ENCODE peak calls at places on chromosomes 7 and 10, in six cellular contexts. One of them, this sample, is unnamed.

GRCh38 chr10:80465839-80466590 is 11.9 kb downstream of the TSPAN14 start:
- DNase-seq in mammary epithelial cell: no peak
- DNase-seq in body of pancreas: no peak
- DNase-seq in PC-3: no peak
- DNase-seq in hepatocyte: no peak
- DNase-seq in uterus: no peak
- DNase-seq in this sample: no peak

GRCh38 chr7:27113991-27114866 is 11.7 kb upstream of the HOXA2 start:
- DNase-seq in hepatocyte: peak; percentile 55
- DNase-seq in PC-3: peak; percentile 55
- DNase-seq in mammary epithelial cell: peak; percentile 68
- DNase-seq in body of pancreas: no peak
- DNase-seq in uterus: no peak
- DNase-seq in this sample: no peak

GRCh38 chr7:117673839-117674238 is 194.0 kb downstream of the CFTR start:
- DNase-seq in body of pancreas: no peak
- DNase-seq in uterus: no peak
- DNase-seq in PC-3: peak; percentile 71
- DNase-seq in hepatocyte: peak; percentile 60
- DNase-seq in mammary epithelial cell: peak; percentile 37
- DNase-seq in this sample: no peak

GRCh38 chr10:80081801-80082750 is 3.6 kb downstream of the TMEM254 start:
- DNase-seq in uterus: no peak
- DNase-seq in PC-3: peak; percentile 92
- DNase-seq in mammary epithelial cell: peak; percentile 84
- DNase-seq in body of pancreas: no peak
- DNase-seq in hepatocyte: peak; percentile 62
- DNase-seq in this sample: no peak

GRCh38 chr7:5001911-5002310 is 42.9 kb upstream of the MMD2 start:
- DNase-seq in body of pancreas: no peak
- DNase-seq in mammary epithelial cell: peak; percentile 8
- DNase-seq in PC-3: no peak
- DNase-seq in hepatocyte: no peak
- DNase-seq in uterus: no peak
- DNase-seq in this sample: no peak

GRCh38 chr7:7764515-7765138 is 46.2 kb upstream of the RPA3 start:
- DNase-seq in body of pancreas: no peak
- DNase-seq in mammary epithelial cell: no peak
- DNase-seq in PC-3: peak; percentile 86
- DNase-seq in uterus: no peak
- DNase-seq in hepatocyte: no peak
- DNase-seq in this sample: no peak

GRCh38 chr7:122896509-122896908 is 10.2 kb upstream of the CADPS2 start:
- DNase-seq in body of pancreas: no peak
- DNase-seq in uterus: no peak
- DNase-seq in PC-3: peak; percentile 26
- DNase-seq in mammary epithelial cell: no peak
- DNase-seq in hepatocyte: no peak
- DNase-seq in this sample: no peak

GRCh38 chr7:135745702-135746312 is 2.8 kb downstream of the FAM180A start:
- DNase-seq in hepatocyte: no peak
- DNase-seq in PC-3: peak; percentile 95
- DNase-seq in uterus: peak; percentile 84
- DNase-seq in body of pancreas: peak; percentile 41
- DNase-seq in mammary epithelial cell: peak; percentile 61
- DNase-seq in this sample: no peak

GRCh38 chr10:70765794-70766594 is 19.2 kb downstream of the TBATA start:
- DNase-seq in uterus: no peak
- DNase-seq in hepatocyte: no peak
- DNase-seq in mammary epithelial cell: no peak
- DNase-seq in body of pancreas: peak; percentile 1
- DNase-seq in PC-3: no peak
- DNase-seq in this sample: no peak

GRCh38 chr7:19558527-19558926 is 150.3 kb downstream of the POLR1F start:
- DNase-seq in mammary epithelial cell: peak; percentile 70
- DNase-seq in body of pancreas: no peak
- DNase-seq in uterus: no peak
- DNase-seq in PC-3: peak; percentile 74
- DNase-seq in hepatocyte: no peak
- DNase-seq in this sample: no peak

GRCh38 chr10:71802715-71803488 is 29.6 kb upstream of the VSIR start:
- DNase-seq in mammary epithelial cell: no peak
- DNase-seq in uterus: peak; percentile 10
- DNase-seq in PC-3: no peak
- DNase-seq in body of pancreas: no peak
- DNase-seq in hepatocyte: no peak
- DNase-seq in this sample: no peak

GRCh38 chr10:95408931-95409873 is 118.4 kb upstream of the PDLIM1 start:
- DNase-seq in body of pancreas: no peak
- DNase-seq in hepatocyte: no peak
- DNase-seq in PC-3: peak; percentile 66
- DNase-seq in mammary epithelial cell: no peak
- DNase-seq in uterus: no peak
- DNase-seq in this sample: no peak

GRCh38 chr7:16933296-16934248 is 51.8 kb upstream of the AGR3 start:
- DNase-seq in hepatocyte: no peak
- DNase-seq in mammary epithelial cell: no peak
- DNase-seq in body of pancreas: no peak
- DNase-seq in PC-3: no peak
- DNase-seq in uterus: no peak
- DNase-seq in this sample: no peak

GRCh38 chr10:104777086-104777799 is 136.2 kb downstream of the SORCS3 start:
- DNase-seq in mammary epithelial cell: no peak
- DNase-seq in body of pancreas: no peak
- DNase-seq in uterus: no peak
- DNase-seq in PC-3: no peak
- DNase-seq in hepatocyte: no peak
- DNase-seq in this sample: no peak
- TF ChIP-seq CTCF in mammary epithelial cell: no peak
- TF ChIP-seq CTCF in body of pancreas: no peak
- TF ChIP-seq CTCF in uterus: no peak
- TF ChIP-seq CTCF in PC-3: no peak
- TF ChIP-seq CTCF in hepatocyte: peak; percentile 21
- TF ChIP-seq CTCF in this sample: no peak

DNA sequence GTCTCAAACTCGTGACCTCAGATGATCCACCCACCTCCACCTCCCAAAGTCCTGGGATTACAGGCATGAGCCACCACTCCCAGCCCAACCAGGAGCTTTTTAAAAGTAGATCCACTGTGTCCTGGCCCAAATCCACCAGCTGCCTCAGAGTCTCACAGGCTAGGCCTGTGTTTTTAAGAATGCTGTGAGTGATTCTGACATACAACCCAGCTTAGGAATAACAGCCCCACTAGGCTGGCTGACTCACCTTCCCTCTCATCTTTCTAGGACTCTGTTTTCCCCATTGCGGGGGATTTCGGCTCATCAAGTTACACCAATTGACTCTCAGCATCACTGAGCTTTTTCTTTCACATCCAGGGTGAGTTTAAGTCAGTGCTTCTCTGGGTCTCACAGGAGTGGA is 207.6 kb downstream of the SKIDA1 start:
- DNase-seq in PC-3: no peak
- DNase-seq in hepatocyte: no peak
- DNase-seq in body of pancreas: no peak
- DNase-seq in mammary epithelial cell: peak; percentile 29
- DNase-seq in uterus: no peak
- DNase-seq in this sample: no peak
- H3K27ac ChIP-seq in PC-3: no peak overlapping the region
- H3K27ac ChIP-seq in hepatocyte: no peak overlapping the region
- H3K27ac ChIP-seq in body of pancreas: no peak overlapping the region
- H3K27ac ChIP-seq in mammary epithelial cell: no peak overlapping the region
- H3K27ac ChIP-seq in uterus: no peak overlapping the region
- H3K27ac ChIP-seq in this sample: no peak overlapping the region

GRCh38 chr7:105055621-105056020 is 41.6 kb downstream of the KMT2E start:
- DNase-seq in PC-3: no peak
- DNase-seq in body of pancreas: no peak
- DNase-seq in hepatocyte: no peak
- DNase-seq in mammary epithelial cell: no peak
- DNase-seq in uterus: no peak
- DNase-seq in this sample: no peak
- H3K36me3 ChIP-seq in PC-3: peaks cover 3% of the 10 kb centered on the region
- H3K36me3 ChIP-seq in body of pancreas: no peaks in the 10 kb centered on the region
- H3K36me3 ChIP-seq in hepatocyte: no peaks in the 10 kb centered on the region
- H3K36me3 ChIP-seq in mammary epithelial cell: peaks cover 12% of the 10 kb centered on the region
- H3K36me3 ChIP-seq in uterus: no peaks in the 10 kb centered on the region
- H3K36me3 ChIP-seq in this sample: peaks cover 7% of the 10 kb centered on the region

GRCh38 chr7:21426958-21427860 is 674 bp upstream of the SP4 start:
- DNase-seq in body of pancreas: peak; percentile 99
- DNase-seq in uterus: peak; percentile 98
- DNase-seq in hepatocyte: peak; percentile 99
- DNase-seq in PC-3: peak; percentile 96
- DNase-seq in mammary epithelial cell: peak; percentile 99
- DNase-seq in this sample: peak; percentile 99
- TF ChIP-seq CTCF in body of pancreas: peak; percentile 53
- TF ChIP-seq CTCF in uterus: no peak
- TF ChIP-seq CTCF in hepatocyte: no peak
- TF ChIP-seq CTCF in PC-3: no peak
- TF ChIP-seq CTCF in mammary epithelial cell: no peak
- TF ChIP-seq CTCF in this sample: no peak

GRCh38 chr10:124944982-124945381 is 3.1 kb downstream of the ZRANB1 start:
- DNase-seq in uterus: no peak
- DNase-seq in PC-3: no peak
- DNase-seq in body of pancreas: no peak
- DNase-seq in mammary epithelial cell: peak; percentile 6
- DNase-seq in hepatocyte: no peak
- DNase-seq in this sample: no peak

GRCh38 chr10:124942317-124943169 is 620 bp downstream of the ZRANB1 start:
- DNase-seq in mammary epithelial cell: no peak
- DNase-seq in uterus: no peak
- DNase-seq in body of pancreas: no peak
- DNase-seq in PC-3: no peak
- DNase-seq in hepatocyte: no peak
- DNase-seq in this sample: no peak

GRCh38 chr10:124941823-124942222 is at the start of gene ZRANB1:
- DNase-seq in mammary epithelial cell: no peak
- DNase-seq in uterus: no peak
- DNase-seq in hepatocyte: no peak
- DNase-seq in PC-3: no peak
- DNase-seq in body of pancreas: no peak
- DNase-seq in this sample: no peak

GRCh38 chr10:124946945-124947344 is 5.0 kb downstream of the ZRANB1 start:
- DNase-seq in mammary epithelial cell: no peak
- DNase-seq in PC-3: no peak
- DNase-seq in hepatocyte: no peak
- DNase-seq in uterus: no peak
- DNase-seq in body of pancreas: no peak
- DNase-seq in this sample: no peak

GRCh38 chr10:124943301-124944092 is 1.6 kb downstream of the ZRANB1 start:
- DNase-seq in uterus: no peak
- DNase-seq in body of pancreas: no peak
- DNase-seq in hepatocyte: no peak
- DNase-seq in PC-3: peak; percentile 67
- DNase-seq in mammary epithelial cell: peak; percentile 60
- DNase-seq in this sample: no peak
- H3K27ac ChIP-seq in uterus: peak overlapping the region; percentile 63
- H3K27ac ChIP-seq in body of pancreas: no peak overlapping the region
- H3K27ac ChIP-seq in hepatocyte: peak overlapping the region; percentile 12
- H3K27ac ChIP-seq in PC-3: peak overlapping the region; percentile 33
- H3K27ac ChIP-seq in mammary epithelial cell: peak overlapping the region; percentile 30
- H3K27ac ChIP-seq in this sample: peak overlapping the region; percentile 79

DNA sequence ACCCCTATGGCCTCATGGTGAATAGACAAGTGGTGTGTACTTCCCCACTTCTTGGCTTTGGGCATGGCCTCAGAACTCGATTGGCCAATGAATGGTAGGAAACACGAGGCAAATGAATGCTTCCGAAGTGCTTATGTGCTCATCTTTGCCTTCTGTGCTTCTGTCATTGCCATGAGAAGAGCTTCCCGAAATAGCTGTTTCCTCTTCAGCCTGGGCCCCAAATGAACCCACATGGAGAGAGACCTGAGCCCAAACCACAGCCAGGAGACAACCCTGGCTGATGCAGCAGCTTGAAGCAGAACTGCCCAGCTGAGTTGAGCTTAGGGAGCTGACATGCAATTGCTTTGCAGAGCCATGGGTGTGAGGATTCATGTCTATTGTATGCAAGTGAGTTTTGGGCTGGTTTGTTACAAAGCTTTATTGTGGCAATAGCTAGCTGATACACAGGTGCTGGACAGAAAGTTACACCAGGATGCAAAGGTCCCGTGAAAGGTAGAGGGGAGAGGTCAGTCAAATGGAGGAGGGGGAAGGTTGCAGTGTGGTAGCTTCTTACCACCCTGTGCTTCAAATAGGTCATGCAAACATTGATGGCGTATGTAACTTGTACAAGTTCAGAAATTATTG is 328.2 kb downstream of the PLXNA4 start:
- DNase-seq in uterus: no peak
- DNase-seq in PC-3: no peak
- DNase-seq in hepatocyte: no peak
- DNase-seq in mammary epithelial cell: no peak
- DNase-seq in body of pancreas: no peak
- DNase-seq in this sample: no peak
- H3K36me3 ChIP-seq in uterus: no peaks in the 10 kb centered on the region
- H3K36me3 ChIP-seq in PC-3: no peaks in the 10 kb centered on the region
- H3K36me3 ChIP-seq in hepatocyte: no peaks in the 10 kb centered on the region
- H3K36me3 ChIP-seq in mammary epithelial cell: no peaks in the 10 kb centered on the region
- H3K36me3 ChIP-seq in body of pancreas: no peaks in the 10 kb centered on the region
- H3K36me3 ChIP-seq in this sample: no peaks in the 10 kb centered on the region